ENCODE peak calls at places on chromosomes 5 and 9, in four cellular contexts. One of them, this sample, is unnamed. For H3K4me1, the result is how much of the 10 kb centered on the place peaks cover.

GRCh38 chr9:86655147-86655546 is 292.2 kb downstream of the GAS1 start:
- DNase-seq in GM23248: peak
- DNase-seq in IMR-90: peak
- DNase-seq in OCI-LY7: no peak
- DNase-seq in this sample: no peak

GRCh38 chr5:543755-544674 is 19.8 kb upstream of the SLC9A3 start:
- DNase-seq in GM23248: no peak
- DNase-seq in IMR-90: no peak
- DNase-seq in OCI-LY7: peak
- DNase-seq in this sample: no peak

GRCh38 chr5:80963966-80964481 is 3.9 kb downstream of the RASGRF2 start:
- DNase-seq in OCI-LY7: no peak
- DNase-seq in GM23248: no peak
- DNase-seq in IMR-90: peak
- DNase-seq in this sample: no peak

GRCh38 chr5:106680330-106680729 is 990.4 kb downstream of the EFNA5 start:
- DNase-seq in GM23248: no peak
- DNase-seq in IMR-90: no peak
- DNase-seq in OCI-LY7: no peak
- DNase-seq in this sample: no peak

GRCh38 chr9:109471994-109472393 is 26.1 kb downstream of the PTPN3 start:
- DNase-seq in GM23248: peak
- DNase-seq in OCI-LY7: no peak
- DNase-seq in IMR-90: no peak
- DNase-seq in this sample: peak

GRCh38 chr5:38330207-38330606 is 71.8 kb downstream of the EGFLAM start:
- DNase-seq in IMR-90: no peak
- DNase-seq in OCI-LY7: no peak
- DNase-seq in GM23248: peak
- DNase-seq in this sample: no peak

GRCh38 chr9:89522261-89522978 is 24.5 kb upstream of the SEMA4D start:
- DNase-seq in OCI-LY7: peak
- DNase-seq in GM23248: no peak
- DNase-seq in IMR-90: no peak
- DNase-seq in this sample: no peak

GRCh38 chr9:137919649-137920101 is 42.1 kb downstream of the CACNA1B start:
- DNase-seq in GM23248: no peak
- DNase-seq in IMR-90: no peak
- DNase-seq in OCI-LY7: no peak
- DNase-seq in this sample: no peak

GRCh38 chr9:119677811-119678530 is 308.7 kb upstream of the BRINP1 start:
- DNase-seq in OCI-LY7: no peak
- DNase-seq in IMR-90: no peak
- DNase-seq in GM23248: no peak
- DNase-seq in this sample: no peak

GRCh38 chr5:138724470-138725146 is 28.6 kb upstream of the CTNNA1 start:
- DNase-seq in IMR-90: no peak
- DNase-seq in GM23248: peak
- DNase-seq in OCI-LY7: no peak
- DNase-seq in this sample: peak

GRCh38 chr5:138725153-138725884 is 27.9 kb upstream of the CTNNA1 start:
- DNase-seq in IMR-90: peak
- DNase-seq in OCI-LY7: peak
- DNase-seq in GM23248: peak
- DNase-seq in this sample: peak

GRCh38 chr5:138726848-138727247 is 26.4 kb upstream of the CTNNA1 start:
- DNase-seq in OCI-LY7: no peak
- DNase-seq in GM23248: no peak
- DNase-seq in IMR-90: no peak
- DNase-seq in this sample: no peak

GRCh38 chr5:138722518-138722917 is 30.7 kb upstream of the CTNNA1 start:
- DNase-seq in GM23248: no peak
- DNase-seq in IMR-90: no peak
- DNase-seq in OCI-LY7: no peak
- DNase-seq in this sample: peak

DNA sequence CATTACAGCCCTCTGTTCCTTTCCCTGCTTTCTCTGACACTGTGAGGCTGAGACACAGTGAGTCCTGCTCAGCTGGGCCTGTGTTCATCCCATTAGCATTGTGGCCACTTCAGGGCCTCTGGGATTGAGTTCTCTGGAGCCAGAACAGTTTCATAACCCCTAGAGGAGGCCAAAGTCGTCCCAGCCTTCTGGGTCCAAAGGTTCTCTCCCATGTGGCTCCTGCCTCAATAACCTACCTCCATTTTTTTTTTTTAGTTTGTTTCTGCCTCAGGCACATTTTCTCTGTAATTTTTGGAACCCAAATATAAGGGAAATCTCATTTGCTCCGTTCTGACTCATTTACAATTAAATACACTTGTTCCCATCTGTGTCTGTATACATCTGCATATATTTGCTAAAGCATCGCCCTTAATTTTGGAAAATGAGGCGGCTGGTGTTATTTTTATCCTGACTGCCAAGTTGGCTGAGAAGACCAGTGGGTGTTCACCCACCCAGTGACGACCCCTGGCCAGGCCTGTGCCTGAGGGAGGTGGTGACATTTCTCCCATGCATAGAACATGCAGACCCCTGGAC is 27.3 kb upstream of the CTNNA1 start:
- DNase-seq in OCI-LY7: no peak
- DNase-seq in GM23248: peak
- DNase-seq in IMR-90: no peak
- DNase-seq in this sample: no peak
- H3K4me3 ChIP-seq in OCI-LY7: no peak
- H3K4me3 ChIP-seq in GM23248: peak
- H3K4me3 ChIP-seq in IMR-90: no peak
- H3K4me3 ChIP-seq in this sample: peak

GRCh38 chr5:173646684-173647083 is 30.2 kb upstream of the BOD1 start:
- DNase-seq in OCI-LY7: no peak
- DNase-seq in IMR-90: no peak
- DNase-seq in GM23248: no peak
- DNase-seq in this sample: no peak

GRCh38 chr5:173645897-173646574 is 29.6 kb upstream of the BOD1 start:
- DNase-seq in OCI-LY7: no peak
- DNase-seq in IMR-90: no peak
- DNase-seq in GM23248: no peak
- DNase-seq in this sample: no peak

GRCh38 chr5:173645437-173645807 is 29.0 kb upstream of the BOD1 start:
- DNase-seq in GM23248: peak
- DNase-seq in IMR-90: peak
- DNase-seq in OCI-LY7: no peak
- DNase-seq in this sample: no peak

GRCh38 chr5:173643964-173644363 is 27.5 kb upstream of the BOD1 start:
- DNase-seq in OCI-LY7: peak
- DNase-seq in GM23248: no peak
- DNase-seq in IMR-90: peak
- DNase-seq in this sample: no peak

DNA sequence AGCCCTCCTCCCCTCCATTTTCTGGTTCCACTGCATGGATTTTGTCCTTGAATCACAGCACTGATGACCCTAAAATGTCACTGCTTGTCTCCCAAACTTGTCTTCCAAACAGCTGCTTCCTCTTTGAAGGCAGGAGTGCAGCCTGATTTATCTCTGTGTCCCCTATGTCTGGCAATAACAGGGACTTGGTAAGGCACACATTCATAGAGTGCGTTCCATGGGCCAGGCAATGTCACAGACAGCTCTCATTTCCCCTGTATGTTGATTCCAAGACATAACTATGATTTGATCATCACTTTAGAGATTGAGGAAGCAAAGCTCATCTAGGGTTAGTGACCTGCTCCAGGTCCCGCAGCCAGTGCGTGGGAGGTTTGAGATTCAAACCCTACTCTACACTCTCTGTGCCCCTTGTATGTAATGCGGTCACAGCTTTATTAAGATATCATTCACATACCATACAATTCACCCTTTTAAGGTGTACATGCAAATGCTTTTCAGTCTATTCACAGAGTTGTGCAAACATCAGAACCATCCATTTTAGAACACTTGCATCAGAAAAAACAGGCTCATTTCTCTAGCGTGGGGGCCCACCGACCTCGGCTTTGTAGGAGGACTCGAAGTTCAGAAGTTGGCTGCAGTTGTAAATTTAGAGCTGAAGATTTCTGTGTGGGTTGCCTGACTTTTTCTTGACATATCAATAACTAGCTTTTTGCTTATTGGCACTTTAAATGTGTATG is 28.4 kb upstream of the BOD1 start:
- DNase-seq in IMR-90: no peak
- DNase-seq in GM23248: no peak
- DNase-seq in OCI-LY7: no peak
- DNase-seq in this sample: no peak
- H3K4me1 ChIP-seq in IMR-90: under half
- H3K4me1 ChIP-seq in GM23248: under half
- H3K4me1 ChIP-seq in OCI-LY7: half or more
- H3K4me1 ChIP-seq in this sample: under half

DNA sequence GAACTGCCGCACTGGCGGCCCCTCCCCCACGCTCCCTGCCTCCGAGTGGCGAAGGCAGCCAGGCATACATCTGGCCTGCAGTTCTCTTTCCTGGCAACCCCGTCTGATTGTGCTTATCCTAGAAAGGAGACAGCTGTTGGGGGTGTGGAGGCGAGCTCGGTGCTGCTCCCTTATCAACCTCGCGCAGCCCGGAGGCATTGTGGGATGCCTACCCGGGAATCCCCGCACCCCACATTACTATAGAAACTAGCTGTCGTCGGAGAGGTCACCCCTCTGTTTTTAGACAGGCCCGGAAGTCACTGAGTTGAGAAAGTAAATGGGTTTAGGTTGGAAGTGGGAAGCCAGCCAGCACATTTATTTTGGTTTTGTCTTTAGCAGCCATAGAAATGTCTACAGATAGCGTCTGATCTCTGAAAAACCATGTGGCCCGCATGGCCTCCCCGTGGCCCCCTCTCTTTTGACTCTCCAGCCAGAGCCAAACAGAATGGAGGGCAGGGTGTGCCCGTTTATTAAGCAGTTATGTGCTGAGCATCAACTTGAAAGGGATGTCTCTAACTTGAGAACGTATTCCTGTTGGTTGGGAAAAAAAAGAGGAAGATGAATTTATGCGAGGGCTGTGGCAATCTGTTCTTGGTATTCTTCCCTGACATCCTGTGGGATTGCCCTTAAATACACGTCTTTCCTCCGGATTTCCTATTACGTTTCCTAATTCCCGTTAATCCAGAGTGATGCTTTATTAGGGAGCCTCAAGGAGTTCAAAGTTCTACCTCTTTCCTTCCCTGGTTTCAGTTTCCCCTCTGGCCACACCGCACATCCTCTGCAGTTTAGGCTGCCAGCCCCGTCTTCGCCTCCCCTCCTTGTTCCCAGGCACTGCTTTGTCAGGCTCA is 3.9 kb downstream of the STC2 start:
- DNase-seq in IMR-90: peak
- DNase-seq in OCI-LY7: no peak
- DNase-seq in GM23248: peak
- DNase-seq in this sample: no peak
- H3K4me2 ChIP-seq in IMR-90: peak
- H3K4me2 ChIP-seq in OCI-LY7: no peak
- H3K4me2 ChIP-seq in GM23248: peak
- H3K4me2 ChIP-seq in this sample: no peak

GRCh38 chr5:173331287-173331686 is 3.1 kb upstream of the STC2 start:
- DNase-seq in IMR-90: no peak
- DNase-seq in GM23248: no peak
- DNase-seq in OCI-LY7: no peak
- DNase-seq in this sample: no peak

GRCh38 chr5:173329370-173330150 is 1.3 kb upstream of the STC2 start:
- DNase-seq in GM23248: peak
- DNase-seq in IMR-90: no peak
- DNase-seq in OCI-LY7: no peak
- DNase-seq in this sample: no peak

GRCh38 chr5:173328896-173329369 is 719 bp upstream of the STC2 start:
- DNase-seq in OCI-LY7: no peak
- DNase-seq in IMR-90: peak
- DNase-seq in GM23248: peak
- DNase-seq in this sample: peak

GRCh38 chr5:173330856-173331206 is 2.6 kb upstream of the STC2 start:
- DNase-seq in GM23248: no peak
- DNase-seq in OCI-LY7: no peak
- DNase-seq in IMR-90: no peak
- DNase-seq in this sample: no peak

GRCh38 chr5:173330151-173330855 is 2.1 kb upstream of the STC2 start:
- DNase-seq in GM23248: no peak
- DNase-seq in IMR-90: no peak
- DNase-seq in OCI-LY7: no peak
- DNase-seq in this sample: no peak
- H3K4me3 ChIP-seq in GM23248: no peak
- H3K4me3 ChIP-seq in IMR-90: no peak
- H3K4me3 ChIP-seq in OCI-LY7: no peak
- H3K4me3 ChIP-seq in this sample: peak

GRCh38 chr5:135395451-135395850 is 3.6 kb downstream of the MACROH2A1 start:
- DNase-seq in GM23248: no peak
- DNase-seq in OCI-LY7: no peak
- DNase-seq in IMR-90: no peak
- DNase-seq in this sample: no peak
- H3K4me1 ChIP-seq in GM23248: half or more
- H3K4me1 ChIP-seq in OCI-LY7: under half
- H3K4me1 ChIP-seq in IMR-90: under half
- H3K4me1 ChIP-seq in this sample: half or more

DNA sequence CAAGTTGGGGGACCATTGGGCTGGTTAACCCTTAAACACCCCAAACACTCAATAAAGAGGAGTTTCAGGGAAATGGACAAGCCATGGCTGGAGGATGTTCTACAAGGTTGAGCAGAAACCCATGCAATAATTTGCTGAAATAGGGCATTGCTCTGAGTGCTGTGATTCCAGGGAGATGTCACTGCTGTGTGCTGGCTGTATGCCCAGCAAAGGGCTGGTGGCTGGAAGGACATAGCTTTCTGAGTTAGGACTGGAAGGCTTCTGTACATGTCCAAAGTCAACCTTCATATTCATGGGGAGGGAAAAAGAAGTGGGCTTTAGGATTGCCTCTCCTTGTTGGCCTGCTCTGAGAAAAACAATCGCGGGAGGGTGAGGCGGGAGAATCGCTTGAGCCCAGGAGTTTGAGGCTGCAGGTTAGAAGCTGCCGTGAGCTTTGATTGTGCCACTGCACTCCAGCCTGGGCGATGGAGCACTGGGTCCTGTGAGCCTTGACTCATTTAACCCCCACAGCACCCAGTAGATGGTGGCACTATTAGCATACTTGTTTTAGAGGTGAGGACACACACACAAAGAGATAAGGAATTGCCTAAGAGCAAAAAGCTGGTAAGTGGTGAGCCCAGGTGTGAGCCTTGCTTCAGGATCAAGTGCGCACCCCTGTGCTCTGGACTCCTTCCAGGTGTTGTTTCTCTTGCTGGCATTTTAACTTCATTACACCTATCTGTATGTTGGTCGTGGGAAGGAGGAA is 20.4 kb downstream of the IL12B start:
- DNase-seq in OCI-LY7: no peak
- DNase-seq in IMR-90: no peak
- DNase-seq in GM23248: no peak
- DNase-seq in this sample: no peak
- H3K4me2 ChIP-seq in OCI-LY7: no peak
- H3K4me2 ChIP-seq in IMR-90: no peak
- H3K4me2 ChIP-seq in GM23248: no peak
- H3K4me2 ChIP-seq in this sample: peak

GRCh38 chr5:151250346-151251000 is 2.5 kb upstream of the GM2A start:
- DNase-seq in OCI-LY7: no peak
- DNase-seq in IMR-90: no peak
- DNase-seq in GM23248: no peak
- DNase-seq in this sample: no peak
- H3K4me3 ChIP-seq in OCI-LY7: peak
- H3K4me3 ChIP-seq in IMR-90: no peak
- H3K4me3 ChIP-seq in GM23248: no peak
- H3K4me3 ChIP-seq in this sample: no peak